ENCODE peak calls at places on chromosomes 7 and 10, in nine cellular contexts. T is IMR-90, D is body of pancreas, A is heart left ventricle, J is H54, X is adrenal gland, O is GM12891, C is transverse colon, V is K562. Q is an unnamed sample.
A peak's percentile ranks its signal among the peaks of the same experiment; 100 is the strongest.

GRCh38 chr7:24778543-24779282 is 21.4 kb upstream of the GSDME start:
- DNase-seq in V (no peak), T (peak; percentile 95), O (no peak), A (peak; percentile 70), J (peak; percentile 66), D (no peak), X (peak; percentile 33), C (no peak), Q (peak; percentile 27)

GRCh38 chr10:87038786-87039185 is 18.7 kb downstream of the FAM25A start:
- DNase-seq in O (no peak), C (peak; percentile 37), A (no peak), D (no peak), X (no peak), V (no peak), T (no peak), J (no peak), Q (peak; percentile 23)

GRCh38 chr10:113045155-113046055 is 95.4 kb downstream of the TCF7L2 start:
- DNase-seq in C (no peak), D (no peak), V (no peak), O (no peak), X (no peak), A (no peak), T (peak; percentile 93), J (peak; percentile 49), Q (no peak)

GRCh38 chr10:113920819-113921345 is 66.4 kb downstream of the NHLRC2 start:
- DNase-seq in D (no peak), J (no peak), C (no peak), T (no peak), A (no peak), X (no peak), V (no peak), O (no peak), Q (no peak)

GRCh38 chr10:49527061-49527460 is 11.9 kb downstream of the ERCC6 start:
- DNase-seq in O (no peak), A (no peak), J (no peak), C (no peak), D (no peak), T (no peak), X (no peak), V (peak; percentile 65), Q (peak; percentile 14)

GRCh38 chr7:100171087-100171681 is 2.8 kb upstream of the GAL3ST4 start:
- DNase-seq in V (peak; percentile 56), C (peak; percentile 42), D (no peak), A (no peak), T (no peak), J (no peak), X (no peak), O (no peak), Q (no peak)

GRCh38 chr7:2934211-2934731 is 90.2 kb upstream of the GNA12 start:
- DNase-seq in C (no peak), O (no peak), V (no peak), X (no peak), D (no peak), A (no peak), J (peak; percentile 97), T (peak; percentile 70), Q (no peak)

GRCh38 chr7:127557803-127558202 is 27.6 kb downstream of the GCC1 start:
- DNase-seq in T (no peak), C (no peak), D (no peak), A (no peak), V (no peak), J (no peak), X (no peak), O (no peak), Q (peak; percentile 2)

GRCh38 chr7:157816086-157816485 is 479.3 kb downstream of the DNAJB6 start:
- DNase-seq in C (no peak), X (no peak), D (no peak), T (no peak), O (no peak), A (no peak), J (no peak), V (no peak), Q (no peak)

GRCh38 chr7:99112097-99112496 is 31.8 kb downstream of the SMURF1 start:
- DNase-seq in O (peak; percentile 14), X (no peak), T (no peak), J (no peak), A (no peak), V (no peak), C (no peak), D (no peak), Q (no peak)

GRCh38 chr10:43958071-43958432 is 309.4 kb upstream of the ZNF32 start:
- DNase-seq in V (no peak), O (no peak), T (no peak), J (no peak), X (peak; percentile 36), A (no peak), C (no peak), D (no peak), Q (no peak)

GRCh38 chr10:132591166-132591971 is 53.8 kb downstream of the INPP5A start:
- DNase-seq in A (peak; percentile 72), C (peak; percentile 71), J (peak; percentile 34), O (no peak), D (peak; percentile 67), V (no peak), X (no peak), T (peak; percentile 66), Q (no peak)

GRCh38 chr10:132593900-132594876 is 56.6 kb downstream of the INPP5A start:
- DNase-seq in X (no peak), A (no peak), V (no peak), J (no peak), D (no peak), T (no peak), O (peak; percentile 63), C (no peak), Q (no peak)

GRCh38 chr10:132590752-132591121 is 53.1 kb downstream of the INPP5A start:
- DNase-seq in V (no peak), A (no peak), C (no peak), O (no peak), J (no peak), D (no peak), X (no peak), T (no peak), Q (no peak)

GRCh38 chr10:132595021-132595420 is 57.4 kb downstream of the INPP5A start:
- DNase-seq in J (no peak), D (no peak), X (no peak), T (no peak), V (no peak), C (no peak), A (no peak), O (no peak), Q (no peak)

DNA sequence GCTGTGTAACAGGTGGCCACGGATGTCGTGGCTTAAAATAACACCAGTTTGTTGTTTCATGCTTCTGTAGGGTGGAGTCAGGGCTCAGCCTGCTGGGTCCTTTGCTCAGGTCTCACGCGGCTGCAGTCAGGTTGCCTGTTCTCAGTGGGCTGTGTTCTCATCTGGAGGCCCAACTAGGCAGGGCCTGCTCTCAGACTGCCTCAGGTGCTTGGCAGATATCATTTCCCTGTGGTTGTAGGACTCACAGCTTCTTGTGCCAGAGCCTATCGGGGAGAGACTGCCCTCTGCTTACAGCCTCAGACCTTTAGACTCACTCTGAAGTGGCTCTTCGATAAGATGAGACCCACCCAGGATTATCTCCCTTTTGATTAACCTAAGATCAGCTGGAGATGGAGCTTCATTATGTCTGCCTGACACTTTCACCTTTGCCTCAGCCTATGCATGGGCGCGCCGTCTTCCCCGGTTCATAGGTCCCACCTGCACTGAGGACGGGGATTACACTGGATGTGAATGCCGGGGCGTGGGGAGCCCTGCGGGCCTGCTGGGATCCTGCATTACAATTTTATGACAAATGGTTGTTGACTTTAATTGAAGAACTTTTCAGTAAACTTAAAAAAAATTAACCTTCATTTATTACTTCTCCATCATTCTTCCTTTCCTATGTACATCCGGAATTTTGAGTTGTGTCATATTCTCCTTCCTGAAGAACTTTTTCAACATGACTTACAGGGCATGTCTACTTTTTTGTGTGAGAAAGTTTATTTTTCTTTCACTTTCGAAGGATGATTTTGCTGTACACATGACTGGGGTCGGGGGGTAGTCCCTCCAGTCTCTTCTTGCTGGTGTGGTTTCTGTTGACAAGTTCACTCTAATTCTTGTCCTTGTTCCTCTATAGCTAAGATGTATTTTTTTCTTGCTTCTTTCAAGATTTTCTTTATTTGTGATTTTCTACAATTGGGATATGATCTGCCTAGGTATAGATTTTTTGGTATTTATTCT is 55.5 kb downstream of the INPP5A start:
- DNase-seq in V (no peak), A (no peak), T (no peak), X (no peak), D (no peak), J (no peak), C (peak; percentile 61), O (peak; percentile 66), Q (no peak)
- TF ChIP-seq POLR2A in V (no peak), A (no peak), T (no peak), X (no peak), D (no peak), J (no peak), C (peak; percentile 53), O (no peak), Q (no peak)

DNA sequence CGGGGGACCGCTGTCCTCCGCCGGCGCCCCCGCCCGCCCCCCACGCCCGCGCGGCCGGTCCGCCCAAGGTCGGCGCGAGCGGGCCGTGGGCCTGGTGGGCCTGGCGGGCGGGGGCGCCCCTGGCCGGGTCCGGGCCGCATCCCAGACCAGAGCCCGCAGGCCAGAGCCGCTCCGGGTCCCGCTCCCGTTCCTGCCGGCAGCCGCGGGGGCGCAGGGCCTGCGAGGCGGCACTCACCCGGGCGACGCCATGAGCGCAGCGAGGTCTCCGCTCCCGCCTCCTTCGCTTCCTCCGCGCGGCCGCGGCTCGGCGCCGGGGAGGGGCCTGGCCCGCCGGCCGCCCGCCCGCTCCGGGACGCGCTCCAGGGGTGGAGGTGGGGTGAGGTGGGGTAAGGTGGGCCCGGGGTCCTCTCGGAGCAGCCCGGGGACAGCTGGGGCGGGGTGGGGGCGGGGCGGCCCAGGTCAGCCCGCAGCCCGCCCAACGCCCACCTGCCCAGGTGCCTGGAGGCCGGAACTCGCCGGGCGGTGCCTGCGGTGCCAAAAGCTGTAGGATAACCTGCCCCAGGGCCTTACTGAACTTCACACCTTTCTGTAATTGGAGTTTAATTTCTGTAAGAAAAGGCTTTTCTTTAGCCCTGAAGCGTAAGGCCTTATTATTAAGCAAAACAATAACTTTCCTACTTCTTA is at the start of gene URGCP:
- DNase-seq in O (peak; percentile 86), A (peak; percentile 55), D (peak; percentile 54), T (peak; percentile 20), C (peak; percentile 57), J (peak; percentile 82), X (peak; percentile 45), V (peak; percentile 84), Q (peak; percentile 70)
- TF ChIP-seq POLR2A in O (no peak), A (no peak), D (peak; percentile 32), T (peak; percentile 40), C (no peak), J (peak; percentile 95), X (no peak), V (no peak), Q (no peak)

DNA sequence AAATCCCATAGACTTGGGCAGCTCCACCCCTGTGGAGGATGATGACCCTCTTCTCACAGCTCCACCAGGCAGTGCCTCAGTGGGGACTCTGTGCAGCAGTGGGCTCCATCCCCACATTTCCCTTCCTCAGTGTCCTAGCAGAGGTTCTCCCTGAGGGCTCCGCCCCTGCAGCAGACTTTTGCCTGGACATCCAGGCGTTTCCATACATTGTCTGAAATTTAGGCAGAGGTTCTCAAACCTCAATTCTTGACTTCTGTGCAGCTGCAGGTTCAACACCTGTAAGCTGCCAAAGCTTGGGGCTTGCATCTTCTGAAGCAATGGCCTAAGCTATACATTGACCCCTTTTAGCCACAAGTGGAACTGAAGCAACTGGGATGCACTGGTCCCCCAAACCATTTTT is 31.8 kb downstream of the NEUROG3 start:
- DNase-seq in O (no peak), C (no peak), T (no peak), D (no peak), J (no peak), A (no peak), V (no peak), X (no peak), Q (no peak)
- TF ChIP-seq POLR2A in O (no peak), C (no peak), T (no peak), D (no peak), J (no peak), A (no peak), V (no peak), X (no peak), Q (no peak)

GRCh38 chr10:50566150-50566549 is 57.6 kb downstream of the SGMS1 start:
- DNase-seq in O (no peak), V (no peak), D (no peak), C (no peak), J (no peak), A (no peak), T (no peak), X (no peak), Q (no peak)
- TF ChIP-seq POLR2A in O (no peak), V (no peak), D (no peak), C (no peak), J (no peak), A (no peak), T (no peak), X (no peak), Q (no peak)